ENCODE peak calls at places on chromosomes 12 and 14, in ten cellular contexts. P, R, L, B, T, G, F, Z, D and K are unnamed samples.
A peak's percentile ranks its signal among the peaks of the same experiment; 100 is the strongest.

GRCh38 chr14:75430526-75430925 is 2.7 kb downstream of the JDP2 start:
- DNase-seq in Z (no peak), B (no peak), D (no peak), G (peak; percentile 44), T (no peak), L (no peak), R (no peak), F (no peak), P (no peak), K (no peak)

GRCh38 chr12:100427078-100427477 is 46.6 kb upstream of the NR1H4 start:
- DNase-seq in P (no peak), D (no peak), B (no peak), Z (no peak), T (no peak), L (no peak), R (no peak), F (no peak), G (peak; percentile 56), K (no peak)

GRCh38 chr12:62435337-62436163 is 31.1 kb upstream of the MON2 start:
- DNase-seq in G (peak; percentile 81), B (peak; percentile 25), P (no peak), F (peak; percentile 77), T (no peak), R (peak; percentile 19), L (peak; percentile 25), D (peak; percentile 19), Z (peak; percentile 51), K (peak; percentile 19)

GRCh38 chr14:101709962-101710891 is 51.3 kb upstream of the PPP2R5C start:
- DNase-seq in B (no peak), D (no peak), F (no peak), P (no peak), R (no peak), T (no peak), L (no peak), Z (no peak), G (no peak), K (no peak)

GRCh38 chr12:92927436-92928116 is 1.5 kb downstream of the EEA1 start:
- DNase-seq in T (no peak), R (peak; percentile 13), Z (no peak), F (peak; percentile 22), D (no peak), G (peak; percentile 50), P (no peak), B (no peak), L (no peak), K (peak; percentile 33)

GRCh38 chr12:130975116-130975515 is 21.4 kb downstream of the ADGRD1 start:
- DNase-seq in L (no peak), D (no peak), G (no peak), Z (no peak), B (no peak), F (no peak), R (no peak), P (no peak), T (no peak), K (no peak)

GRCh38 chr14:100536721-100537700 is 50.2 kb downstream of the BEGAIN start:
- DNase-seq in L (peak; percentile 6), Z (peak; percentile 34), P (no peak), D (no peak), F (no peak), R (no peak), B (no peak), G (no peak), T (no peak), K (no peak)

GRCh38 chr14:56687123-56687522 is 107.5 kb downstream of the TMEM260 start:
- DNase-seq in D (no peak), P (no peak), F (no peak), L (no peak), T (no peak), G (no peak), R (no peak), Z (no peak), B (no peak), K (no peak)

GRCh38 chr12:29574500-29574899 is 77.0 kb upstream of the OVCH1 start:
- DNase-seq in D (no peak), Z (no peak), B (no peak), T (no peak), G (no peak), R (no peak), F (no peak), L (no peak), P (no peak), K (no peak)

GRCh38 chr12:18932715-18933114 is 194.8 kb downstream of the CAPZA3 start:
- DNase-seq in P (no peak), F (no peak), D (no peak), G (peak; percentile 29), Z (no peak), L (no peak), R (no peak), T (no peak), B (no peak), K (no peak)

GRCh38 chr12:62933871-62934798 is 815 bp downstream of the PPM1H start:
- DNase-seq in B (peak; percentile 31), L (no peak), T (no peak), R (no peak), D (peak; percentile 52), G (peak; percentile 71), Z (no peak), F (peak; percentile 28), P (no peak), K (peak; percentile 2)

GRCh38 chr14:92397140-92397815 is 74.3 kb downstream of the SLC24A4 start:
- DNase-seq in G (peak; percentile 92), P (no peak), D (no peak), T (no peak), Z (no peak), F (no peak), B (no peak), L (no peak), R (no peak), K (no peak)